ENCODE peak calls at places on chromosomes 16 and 17, in four cellular contexts. One of them, this sample, is unnamed.

GRCh38 chr17:41360291-41360995 is 9.2 kb downstream of the KRT33B start:
- DNase-seq in HepG2: no peak
- DNase-seq in A549: no peak
- DNase-seq in endothelial cell of umbilical vein: no peak
- DNase-seq in this sample: no peak

GRCh38 chr16:72673118-72673517 is 374.8 kb downstream of the ZFHX3 start:
- DNase-seq in A549: no peak
- DNase-seq in endothelial cell of umbilical vein: no peak
- DNase-seq in HepG2: no peak
- DNase-seq in this sample: peak

GRCh38 chr17:9890124-9890523 is 14.9 kb downstream of the RCVRN start:
- DNase-seq in HepG2: peak
- DNase-seq in endothelial cell of umbilical vein: no peak
- DNase-seq in A549: peak
- DNase-seq in this sample: peak

GRCh38 chr17:79365836-79366831 is 244.7 kb downstream of the RBFOX3 start:
- DNase-seq in endothelial cell of umbilical vein: no peak
- DNase-seq in A549: no peak
- DNase-seq in HepG2: no peak
- DNase-seq in this sample: no peak

GRCh38 chr16:4309833-4310266 is 6.0 kb upstream of the GLIS2 start:
- DNase-seq in HepG2: peak
- DNase-seq in endothelial cell of umbilical vein: peak
- DNase-seq in A549: peak
- DNase-seq in this sample: no peak

GRCh38 chr16:87099001-87099740 is 218.0 kb downstream of the C16orf95 start:
- DNase-seq in A549: no peak
- DNase-seq in HepG2: no peak
- DNase-seq in endothelial cell of umbilical vein: no peak
- DNase-seq in this sample: no peak

GRCh38 chr16:24075929-24076716 is 180.0 kb upstream of the CACNG3 start:
- DNase-seq in HepG2: no peak
- DNase-seq in A549: no peak
- DNase-seq in endothelial cell of umbilical vein: no peak
- DNase-seq in this sample: peak

GRCh38 chr17:5055543-5055942 is 20.3 kb upstream of the SLC52A1 start:
- DNase-seq in A549: no peak
- DNase-seq in endothelial cell of umbilical vein: no peak
- DNase-seq in HepG2: peak
- DNase-seq in this sample: peak

GRCh38 chr16:21628772-21629171 is 23.6 kb downstream of the IGSF6 start:
- DNase-seq in endothelial cell of umbilical vein: no peak
- DNase-seq in A549: no peak
- DNase-seq in HepG2: no peak
- DNase-seq in this sample: no peak

GRCh38 chr16:21656795-21657768 is 4.7 kb upstream of the IGSF6 start:
- DNase-seq in HepG2: peak
- DNase-seq in A549: peak
- DNase-seq in endothelial cell of umbilical vein: peak
- DNase-seq in this sample: peak

GRCh38 chr17:66466933-66467367 is 164.5 kb downstream of the PRKCA start:
- DNase-seq in HepG2: peak
- DNase-seq in endothelial cell of umbilical vein: peak
- DNase-seq in A549: peak
- DNase-seq in this sample: peak

GRCh38 chr16:82631701-82632685 is 5.2 kb downstream of the CDH13 start:
- DNase-seq in A549: no peak
- DNase-seq in endothelial cell of umbilical vein: no peak
- DNase-seq in HepG2: no peak
- DNase-seq in this sample: peak

GRCh38 chr17:65930140-65930715 is 261.7 kb downstream of the CEP112 start:
- DNase-seq in endothelial cell of umbilical vein: no peak
- DNase-seq in HepG2: no peak
- DNase-seq in A549: no peak
- DNase-seq in this sample: no peak

GRCh38 chr16:1216296-1216619 is 8.8 kb downstream of the TPSG1 start:
- DNase-seq in A549: no peak
- DNase-seq in HepG2: no peak
- DNase-seq in endothelial cell of umbilical vein: no peak
- DNase-seq in this sample: no peak

GRCh38 chr16:19095699-19096098 is 18.1 kb upstream of the ITPRIPL2 start:
- DNase-seq in endothelial cell of umbilical vein: no peak
- DNase-seq in HepG2: no peak
- DNase-seq in A549: no peak
- DNase-seq in this sample: no peak

GRCh38 chr17:40145476-40145875 is 5.1 kb downstream of the CASC3 start:
- DNase-seq in endothelial cell of umbilical vein: no peak
- DNase-seq in A549: no peak
- DNase-seq in HepG2: no peak
- DNase-seq in this sample: no peak

GRCh38 chr16:55475919-55476318 is 3.1 kb upstream of the MMP2 start:
- DNase-seq in A549: no peak
- DNase-seq in endothelial cell of umbilical vein: no peak
- DNase-seq in HepG2: no peak
- DNase-seq in this sample: no peak

GRCh38 chr16:9159839-9160550 is 68.6 kb downstream of the HAPSTR1 start:
- DNase-seq in endothelial cell of umbilical vein: peak
- DNase-seq in HepG2: peak
- DNase-seq in A549: peak
- DNase-seq in this sample: peak

GRCh38 chr16:86810062-86810461 is 231.7 kb downstream of the FOXL1 start:
- DNase-seq in HepG2: no peak
- DNase-seq in endothelial cell of umbilical vein: no peak
- DNase-seq in A549: no peak
- DNase-seq in this sample: no peak

GRCh38 chr17:3959295-3959899 is 4.8 kb downstream of the ATP2A3 start:
- DNase-seq in A549: peak
- DNase-seq in endothelial cell of umbilical vein: peak
- DNase-seq in HepG2: peak
- DNase-seq in this sample: no peak

GRCh38 chr17:78868391-78868790 is 27.8 kb upstream of the USP36 start:
- DNase-seq in endothelial cell of umbilical vein: no peak
- DNase-seq in HepG2: no peak
- DNase-seq in A549: no peak
- DNase-seq in this sample: no peak

GRCh38 chr17:41684050-41684449 is 4.6 kb upstream of the EIF1 start:
- DNase-seq in HepG2: no peak
- DNase-seq in A549: no peak
- DNase-seq in endothelial cell of umbilical vein: no peak
- DNase-seq in this sample: no peak

GRCh38 chr16:89361756-89362155 is 128.6 kb downstream of the ANKRD11 start:
- DNase-seq in endothelial cell of umbilical vein: no peak
- DNase-seq in HepG2: no peak
- DNase-seq in A549: no peak
- DNase-seq in this sample: no peak

GRCh38 chr17:77212081-77212832 is 71.5 kb downstream of the SEC14L1 start:
- DNase-seq in endothelial cell of umbilical vein: no peak
- DNase-seq in HepG2: no peak
- DNase-seq in A549: no peak
- DNase-seq in this sample: peak

GRCh38 chr17:17844079-17844478 is 7.3 kb upstream of the SREBF1 start:
- DNase-seq in HepG2: no peak
- DNase-seq in A549: no peak
- DNase-seq in endothelial cell of umbilical vein: no peak
- DNase-seq in this sample: no peak

GRCh38 chr16:87472142-87472778 is 20.6 kb downstream of the ZCCHC14 start:
- DNase-seq in A549: no peak
- DNase-seq in endothelial cell of umbilical vein: no peak
- DNase-seq in HepG2: no peak
- DNase-seq in this sample: no peak

GRCh38 chr17:8844229-8845218 is 22.9 kb downstream of the PIK3R6 start:
- DNase-seq in HepG2: no peak
- DNase-seq in A549: no peak
- DNase-seq in endothelial cell of umbilical vein: no peak
- DNase-seq in this sample: no peak

GRCh38 chr17:41160648-41161047 is at the start of gene KRTAP4-4:
- DNase-seq in A549: no peak
- DNase-seq in HepG2: no peak
- DNase-seq in endothelial cell of umbilical vein: no peak
- DNase-seq in this sample: no peak

GRCh38 chr16:57624806-57625500 is 3.5 kb upstream of the ADGRG1 start:
- DNase-seq in HepG2: no peak
- DNase-seq in endothelial cell of umbilical vein: no peak
- DNase-seq in A549: no peak
- DNase-seq in this sample: no peak

GRCh38 chr16:56279132-56279531 is 87.8 kb downstream of the GNAO1 start:
- DNase-seq in endothelial cell of umbilical vein: no peak
- DNase-seq in HepG2: no peak
- DNase-seq in A549: no peak
- DNase-seq in this sample: peak

GRCh38 chr17:76131692-76132573 is 9.1 kb downstream of the FOXJ1 start:
- DNase-seq in HepG2: peak
- DNase-seq in A549: no peak
- DNase-seq in endothelial cell of umbilical vein: no peak
- DNase-seq in this sample: no peak

GRCh38 chr17:78040561-78041400 is 82.3 kb downstream of the TNRC6C start:
- DNase-seq in endothelial cell of umbilical vein: peak
- DNase-seq in A549: peak
- DNase-seq in HepG2: no peak
- DNase-seq in this sample: no peak

GRCh38 chr16:89107209-89107582 is 13.5 kb downstream of the ACSF3 start:
- DNase-seq in A549: no peak
- DNase-seq in HepG2: no peak
- DNase-seq in endothelial cell of umbilical vein: no peak
- DNase-seq in this sample: no peak

DNA sequence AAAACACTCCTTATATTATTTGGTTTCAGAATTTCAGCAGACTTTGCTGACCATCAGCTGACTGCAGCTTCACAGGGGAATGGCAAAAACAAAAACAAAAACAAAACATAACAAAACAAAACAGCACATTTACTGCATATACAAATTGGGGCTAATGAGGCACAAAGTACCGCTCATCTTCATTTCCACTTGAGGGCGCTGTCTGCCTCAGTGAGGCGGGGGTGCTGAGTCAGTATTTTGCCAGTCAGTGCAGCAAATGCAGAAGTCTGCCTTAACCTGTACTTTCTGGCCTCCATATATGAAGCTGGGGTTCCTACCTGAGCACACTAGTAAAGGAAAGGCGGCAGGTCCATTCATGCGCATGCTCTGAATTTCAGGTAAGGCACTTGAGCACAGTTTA is 13.5 kb upstream of the DYNLRB2 start:
- DNase-seq in endothelial cell of umbilical vein: peak
- DNase-seq in HepG2: peak
- DNase-seq in A549: no peak
- DNase-seq in this sample: peak
- TF ChIP-seq CTCF in endothelial cell of umbilical vein: peak
- TF ChIP-seq CTCF in HepG2: peak
- TF ChIP-seq CTCF in A549: peak
- TF ChIP-seq CTCF in this sample: peak

GRCh38 chr16:48409839-48410610 is 24.8 kb upstream of the SIAH1 start:
- DNase-seq in A549: peak
- DNase-seq in HepG2: peak
- DNase-seq in endothelial cell of umbilical vein: no peak
- DNase-seq in this sample: peak
- H3K4me3 ChIP-seq in A549: no peak
- H3K4me3 ChIP-seq in HepG2: peak
- H3K4me3 ChIP-seq in endothelial cell of umbilical vein: no peak
- H3K4me3 ChIP-seq in this sample: no peak

GRCh38 chr17:50058296-50058945 is 2.5 kb downstream of the ITGA3 start:
- DNase-seq in endothelial cell of umbilical vein: no peak
- DNase-seq in HepG2: no peak
- DNase-seq in A549: no peak
- DNase-seq in this sample: no peak

GRCh38 chr17:50057521-50057991 is 1.6 kb downstream of the ITGA3 start:
- DNase-seq in A549: no peak
- DNase-seq in endothelial cell of umbilical vein: no peak
- DNase-seq in HepG2: no peak
- DNase-seq in this sample: no peak

GRCh38 chr17:50060951-50061712 is 5.2 kb downstream of the ITGA3 start:
- DNase-seq in endothelial cell of umbilical vein: no peak
- DNase-seq in A549: no peak
- DNase-seq in HepG2: no peak
- DNase-seq in this sample: no peak

GRCh38 chr17:50059256-50059655 is 3.3 kb downstream of the ITGA3 start:
- DNase-seq in endothelial cell of umbilical vein: no peak
- DNase-seq in HepG2: no peak
- DNase-seq in A549: no peak
- DNase-seq in this sample: no peak

DNA sequence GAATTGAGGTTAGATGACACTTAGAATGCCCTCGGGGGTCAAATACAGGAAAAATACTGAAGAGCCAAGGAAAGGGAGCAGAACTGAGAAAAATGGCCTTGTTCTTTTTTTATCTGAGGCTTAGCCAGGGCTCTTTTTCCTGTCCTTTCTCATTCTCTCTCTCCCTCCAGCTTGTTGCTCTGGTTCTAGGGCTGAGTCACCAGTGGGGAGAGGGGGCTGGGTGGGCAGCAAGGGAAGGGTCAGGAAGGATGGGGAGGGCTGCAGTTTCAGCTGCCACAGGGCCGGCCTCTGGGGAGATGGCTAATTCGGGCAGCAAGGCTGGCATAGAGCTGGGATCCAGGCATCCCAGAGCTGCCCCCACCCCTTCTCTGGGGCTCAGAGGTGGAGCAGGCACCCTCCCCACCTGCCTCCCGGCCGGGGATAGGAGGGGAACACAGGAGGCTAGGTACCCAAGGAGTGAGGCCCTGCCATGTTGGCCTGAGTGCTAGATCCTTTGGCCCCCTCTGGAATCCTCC is 3.9 kb downstream of the ITGA3 start:
- DNase-seq in A549: no peak
- DNase-seq in HepG2: no peak
- DNase-seq in endothelial cell of umbilical vein: peak
- DNase-seq in this sample: no peak
- TF ChIP-seq MYC in A549: no peak
- TF ChIP-seq MYC in HepG2: no peak
- TF ChIP-seq MYC in endothelial cell of umbilical vein: no peak
- TF ChIP-seq MYC in this sample: no peak

GRCh38 chr16:53129281-53130192 is 74.7 kb downstream of the CHD9 start:
- DNase-seq in HepG2: peak
- DNase-seq in A549: no peak
- DNase-seq in endothelial cell of umbilical vein: no peak
- DNase-seq in this sample: peak
- TF ChIP-seq CTCF in HepG2: peak
- TF ChIP-seq CTCF in A549: no peak
- TF ChIP-seq CTCF in endothelial cell of umbilical vein: no peak
- TF ChIP-seq CTCF in this sample: no peak

DNA sequence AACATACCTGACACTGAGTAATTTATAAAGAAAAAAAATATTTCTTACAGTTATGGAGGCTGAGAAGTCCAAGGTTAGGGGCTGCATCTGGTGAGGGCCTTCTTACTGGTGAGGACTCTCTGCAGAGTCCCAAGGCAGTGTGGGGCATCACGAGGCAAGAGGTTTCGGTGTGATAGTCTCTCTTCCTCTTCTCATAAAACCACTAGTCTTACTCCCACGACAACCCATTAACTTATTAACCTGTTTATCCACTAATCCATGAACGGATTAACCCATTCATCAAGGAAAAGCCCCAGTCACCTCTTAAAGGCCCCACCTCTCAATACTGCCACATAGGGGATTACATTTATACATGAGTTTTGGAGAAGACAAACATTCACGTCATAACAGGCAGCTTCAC is 20.1 kb downstream of the CIITA start:
- DNase-seq in A549: no peak
- DNase-seq in HepG2: no peak
- DNase-seq in endothelial cell of umbilical vein: no peak
- DNase-seq in this sample: no peak
- H3K4me3 ChIP-seq in A549: no peak
- H3K4me3 ChIP-seq in HepG2: no peak
- H3K4me3 ChIP-seq in endothelial cell of umbilical vein: no peak
- H3K4me3 ChIP-seq in this sample: no peak

This sample was measured in NB4.